ENCODE peak calls at places on chromosomes 2 and 18, in seven cellular contexts. B is GM13977, Z is nephron progenitor cell, X is GM12864, V is WTC11, I is psoas muscle, K is kidney epithelial cell. F is an unnamed sample.

GRCh38 chr2:98634406-98635092 is 26.2 kb downstream of the UNC50 start:
- DNase-seq in Z (peak), I (no peak), V (peak), B (no peak), K (no peak), X (no peak), F (no peak)

GRCh38 chr18:2173464-2173863 is 397.8 kb downstream of the METTL4 start:
- DNase-seq in I (no peak), V (no peak), K (no peak), B (no peak), Z (no peak), X (no peak), F (no peak)

GRCh38 chr2:43460611-43461396 is 135.0 kb downstream of the THADA start:
- DNase-seq in K (no peak), B (no peak), V (no peak), I (no peak), Z (no peak), X (no peak), F (no peak)

GRCh38 chr2:172050506-172051125 is 34.7 kb upstream of the DLX1 start:
- DNase-seq in V (no peak), B (no peak), X (no peak), I (no peak), K (no peak), Z (no peak), F (no peak)

GRCh38 chr2:218022131-218022850 is 19.5 kb upstream of the TNS1 start:
- DNase-seq in Z (no peak), V (peak), K (no peak), I (no peak), X (no peak), B (no peak), F (no peak)

GRCh38 chr2:39240758-39241157 is 3.0 kb downstream of the CDKL4 start:
- DNase-seq in K (no peak), Z (no peak), V (no peak), B (no peak), X (no peak), I (no peak), F (no peak)

GRCh38 chr2:75403991-75404428 is 156.7 kb downstream of the EVA1A start:
- DNase-seq in Z (peak), I (no peak), X (peak), V (no peak), B (peak), K (peak), F (no peak)

GRCh38 chr2:151333083-151333482 is 24.3 kb upstream of the TNFAIP6 start:
- DNase-seq in K (no peak), B (no peak), X (no peak), I (no peak), Z (no peak), V (no peak), F (no peak)

GRCh38 chr2:101327863-101328394 is 19.4 kb upstream of the RNF149 start:
- DNase-seq in X (no peak), K (no peak), I (no peak), Z (no peak), B (no peak), V (no peak), F (no peak)

GRCh38 chr2:61853086-61853847 is 593 bp downstream of the FAM161A start:
- DNase-seq in B (peak), I (no peak), V (no peak), Z (peak), X (peak), K (no peak), F (no peak)

GRCh38 chr2:111662771-111663470 is 221.1 kb downstream of the ANAPC1 start:
- DNase-seq in V (no peak), Z (no peak), K (no peak), B (peak), X (peak), I (no peak), F (no peak)

GRCh38 chr2:9656270-9656766 is 25.5 kb upstream of the YWHAQ start:
- DNase-seq in Z (no peak), X (peak), B (peak), K (peak), I (no peak), V (no peak), F (no peak)

GRCh38 chr2:53970095-53970897 is 497 bp downstream of the PSME4 start:
- DNase-seq in X (no peak), B (peak), K (no peak), Z (peak), I (no peak), V (peak), F (no peak)

GRCh38 chr18:35415511-35416427 is 38.6 kb upstream of the ZNF396 start:
- DNase-seq in K (no peak), I (no peak), V (no peak), Z (no peak), B (no peak), X (no peak), F (no peak)

GRCh38 chr2:240912878-240913809 is 7.0 kb downstream of the CROCC2 start:
- DNase-seq in X (no peak), V (no peak), K (no peak), Z (no peak), B (no peak), I (no peak), F (no peak)

GRCh38 chr18:47680488-47680887 is 250.0 kb downstream of the SMAD2 start:
- DNase-seq in V (no peak), Z (no peak), B (peak), K (no peak), I (no peak), X (peak), F (no peak)

GRCh38 chr18:47110875-47111274 is 39.4 kb downstream of the HDHD2 start:
- DNase-seq in K (no peak), Z (no peak), I (no peak), V (no peak), X (no peak), B (no peak), F (no peak)

GRCh38 chr18:70555046-70555445 is 266.2 kb downstream of the SOCS6 start:
- DNase-seq in I (no peak), X (no peak), B (no peak), Z (no peak), V (no peak), K (no peak), F (no peak)

GRCh38 chr2:74555610-74556103 is 1.1 kb downstream of the DOK1 start:
- DNase-seq in X (no peak), B (no peak), Z (no peak), I (no peak), V (no peak), K (no peak), F (no peak)

GRCh38 chr2:68292108-68292710 is 27.5 kb downstream of the CNRIP1 start:
- DNase-seq in X (peak), K (no peak), Z (no peak), B (peak), I (no peak), V (no peak), F (no peak)

GRCh38 chr18:68418226-68418868 is 296.6 kb downstream of the TMX3 start:
- DNase-seq in B (no peak), V (no peak), I (no peak), Z (no peak), K (no peak), X (no peak), F (no peak)

GRCh38 chr18:11751305-11752115 is 62.4 kb downstream of the GNAL start:
- DNase-seq in K (no peak), I (no peak), B (no peak), Z (peak), X (no peak), V (peak), F (no peak)

GRCh38 chr2:26735883-26736588 is 28.0 kb upstream of the SLC35F6 start:
- DNase-seq in K (no peak), Z (no peak), X (no peak), B (no peak), V (no peak), I (no peak), F (peak)

GRCh38 chr2:219560037-219560892 is 11.1 kb downstream of the OBSL1 start:
- DNase-seq in K (no peak), X (no peak), B (peak), I (no peak), Z (no peak), V (no peak), F (peak)

GRCh38 chr2:32058130-32058529 is 5.2 kb upstream of the SPAST start:
- DNase-seq in X (no peak), I (no peak), K (no peak), V (no peak), Z (no peak), B (no peak), F (no peak)

GRCh38 chr2:7292154-7292553 is 374.9 kb downstream of the RNF144A start:
- DNase-seq in Z (no peak), V (no peak), X (no peak), K (no peak), I (no peak), B (no peak), F (no peak)

GRCh38 chr2:229090231-229090630 is 180.9 kb downstream of the PID1 start:
- DNase-seq in B (no peak), Z (no peak), V (no peak), K (no peak), X (no peak), I (no peak), F (no peak)

GRCh38 chr2:134359367-134360081 is 105.7 kb downstream of the MGAT5 start:
- DNase-seq in K (no peak), I (no peak), B (no peak), Z (no peak), V (no peak), X (no peak), F (no peak)

GRCh38 chr2:240623531-240624010 is 1.7 kb upstream of the GPR35 start:
- DNase-seq in B (no peak), K (no peak), Z (no peak), X (no peak), I (peak), V (peak), F (no peak)

GRCh38 chr2:28333606-28334526 is 58.8 kb upstream of the FOSL2 start:
- DNase-seq in X (no peak), V (no peak), B (no peak), Z (no peak), I (peak), K (no peak), F (no peak)

GRCh38 chr18:13530879-13531387 is 195.4 kb downstream of the FAM210A start:
- DNase-seq in K (peak), Z (peak), I (peak), V (peak), X (no peak), B (no peak), F (no peak)

GRCh38 chr2:72083751-72084583 is 63.7 kb downstream of the CYP26B1 start:
- DNase-seq in B (no peak), K (no peak), V (no peak), Z (no peak), I (no peak), X (no peak), F (no peak)

GRCh38 chr2:134282638-134283400 is 28.9 kb downstream of the MGAT5 start:
- DNase-seq in X (peak), Z (no peak), I (no peak), B (peak), K (no peak), V (no peak), F (no peak)

GRCh38 chr2:232438951-232439757 is 16.8 kb upstream of the ALPI start:
- DNase-seq in V (peak), Z (peak), B (no peak), I (no peak), K (no peak), X (no peak), F (no peak)

GRCh38 chr18:37385846-37386435 is 179.7 kb downstream of the CELF4 start:
- DNase-seq in B (peak), V (no peak), K (no peak), I (no peak), Z (no peak), X (no peak), F (no peak)

GRCh38 chr2:128304715-128305554 is 13.7 kb downstream of the HS6ST1 start:
- DNase-seq in I (peak), V (peak), K (peak), B (no peak), X (no peak), Z (no peak), F (no peak)

GRCh38 chr2:208541982-208542464 is 135.4 kb downstream of the PTH2R start:
- DNase-seq in Z (no peak), V (no peak), K (no peak), B (no peak), I (no peak), X (no peak), F (no peak)

GRCh38 chr2:168247341-168248305 is at the start of gene STK39:
- DNase-seq in K (no peak), Z (peak), X (no peak), B (peak), I (peak), V (peak), F (peak)
- TF ChIP-seq CTCF in K (peak), Z (no peak), X (no peak), B (no peak), I (no peak), V (no peak), F (no peak)

GRCh38 chr18:49802623-49803022 is 10.7 kb downstream of the ACAA2 start:
- DNase-seq in Z (no peak), I (no peak), X (no peak), K (no peak), V (no peak), B (no peak), F (no peak)

GRCh38 chr18:49804096-49804495 is 9.2 kb downstream of the ACAA2 start:
- DNase-seq in I (no peak), V (no peak), K (no peak), Z (no peak), B (no peak), X (no peak), F (no peak)
- TF ChIP-seq CTCF in I (no peak), V (no peak), K (no peak), Z (no peak), B (no peak), X (no peak), F (no peak)

GRCh38 chr2:211503856-211504255 is 947.5 kb downstream of the CPS1 start:
- DNase-seq in I (no peak), X (no peak), V (no peak), Z (no peak), B (no peak), K (no peak), F (no peak)
- TF ChIP-seq CTCF in I (no peak), X (peak), V (peak), Z (no peak), B (peak), K (peak), F (no peak)

DNA sequence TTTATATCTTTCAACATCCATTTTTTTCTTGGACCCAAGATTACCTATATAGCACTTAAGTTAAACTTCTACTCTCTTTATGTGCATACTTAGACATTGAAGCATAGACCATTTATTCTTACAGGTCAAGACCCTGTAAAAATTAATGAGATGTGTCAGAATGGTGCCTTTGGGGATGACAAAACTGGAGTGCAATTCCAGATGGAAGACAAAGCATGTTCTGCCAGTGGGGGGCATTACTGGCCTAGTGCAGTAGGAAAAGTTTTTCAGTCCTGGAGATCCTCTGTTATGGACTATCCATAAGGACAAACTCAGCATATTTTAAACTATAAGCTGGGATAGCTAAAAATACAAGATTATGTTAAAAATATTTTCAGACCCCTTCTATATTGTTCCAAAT is 57.8 kb upstream of the MMADHC start:
- DNase-seq in K (peak), I (no peak), V (no peak), Z (no peak), X (no peak), B (no peak), F (no peak)
- TF ChIP-seq CTCF in K (peak), I (no peak), V (no peak), Z (no peak), X (no peak), B (no peak), F (no peak)

DNA sequence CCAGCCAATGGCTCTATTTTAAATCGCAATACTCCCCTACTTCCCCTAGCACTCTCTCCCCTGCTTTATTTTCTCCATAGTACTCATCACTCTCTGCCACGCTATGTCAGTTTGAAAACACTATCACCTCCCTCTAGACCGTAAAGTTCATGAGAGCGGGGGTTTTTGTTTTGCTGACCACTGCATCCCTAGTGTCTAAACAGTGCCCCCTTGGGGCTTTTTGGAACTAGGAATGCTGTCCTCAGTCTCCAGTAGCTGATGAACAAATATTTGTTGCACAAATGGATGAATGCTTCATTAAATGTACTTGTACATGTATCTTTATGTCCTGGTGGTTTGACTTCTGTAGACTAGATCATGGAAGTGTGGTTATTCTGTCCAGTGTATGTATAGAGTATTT is 44.2 kb downstream of the ATOH8 start:
- DNase-seq in K (no peak), I (no peak), B (no peak), Z (peak), V (no peak), X (no peak), F (no peak)
- TF ChIP-seq CTCF in K (peak), I (peak), B (peak), Z (peak), V (peak), X (no peak), F (peak)

DNA sequence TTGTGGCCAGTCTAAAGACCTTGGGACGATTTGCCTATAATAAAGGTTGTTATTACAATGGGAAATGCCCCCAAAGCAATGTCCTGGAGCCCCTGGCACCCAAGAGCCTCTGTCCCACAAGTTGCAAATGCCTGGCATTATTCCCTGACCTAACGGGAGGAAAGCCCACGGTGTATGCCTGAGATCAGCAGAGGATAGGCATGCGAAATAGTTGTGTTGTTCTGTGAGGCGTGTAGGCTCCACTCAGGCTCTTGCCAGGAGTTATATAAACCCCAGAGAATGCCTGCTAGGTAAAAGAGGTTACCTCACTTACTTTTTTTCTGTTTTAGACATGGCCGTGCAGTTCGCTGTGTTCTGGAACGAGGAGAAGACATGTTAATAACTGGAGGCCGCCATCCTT is 52.1 kb downstream of the AOX1 start:
- DNase-seq in X (no peak), I (no peak), K (no peak), B (no peak), V (no peak), Z (no peak), F (no peak)
- TF ChIP-seq CTCF in X (no peak), I (no peak), K (no peak), B (no peak), V (no peak), Z (no peak), F (no peak)

GRCh38 chr2:121008978-121009377 is 273.3 kb downstream of the GLI2 start:
- DNase-seq in Z (no peak), B (no peak), K (no peak), X (no peak), I (no peak), V (peak), F (no peak)
- TF ChIP-seq CTCF in Z (no peak), B (peak), K (peak), X (peak), I (peak), V (no peak), F (peak)

DNA sequence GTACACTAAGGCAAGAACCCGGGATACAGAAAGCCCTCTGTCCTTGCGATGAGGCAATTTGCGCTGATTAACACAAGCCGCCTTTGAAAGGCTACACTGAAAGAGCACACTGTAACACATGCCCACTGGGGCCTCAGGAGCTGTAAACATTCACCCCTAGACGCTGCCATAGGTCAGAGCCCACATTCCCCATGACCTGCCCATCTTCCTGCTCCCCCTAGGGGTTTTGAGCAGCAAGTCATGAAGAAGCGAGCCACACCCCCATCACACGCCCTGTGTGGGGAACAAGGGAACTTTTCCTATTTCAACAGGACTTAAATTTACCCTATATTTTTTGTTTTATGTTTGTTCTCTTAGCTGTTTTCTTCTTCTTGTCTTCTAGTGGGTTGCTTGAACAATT is 47.8 kb upstream of the SLC4A10 start:
- DNase-seq in V (peak), B (peak), Z (peak), K (no peak), X (no peak), I (no peak), F (no peak)
- TF ChIP-seq CTCF in V (peak), B (peak), Z (peak), K (peak), X (peak), I (no peak), F (no peak)

F was measured in D721Med.